ENCODE peak calls at places on chromosomes 7 and 10, in eight cellular contexts. W, G, L, B, C, I, P and T are unnamed samples.

GRCh38 chr10:88243847-88244730 is 339.0 kb downstream of the RNLS start:
- DNase-seq in W (peak; percentile 72), G (peak; percentile 89), L (peak; percentile 51), B (no peak), C (peak; percentile 43), I (peak; percentile 34), P (peak; percentile 81), T (no peak)

GRCh38 chr7:155198901-155199845 is 98.5 kb upstream of the INSIG1 start:
- DNase-seq in W (no peak), G (peak; percentile 19), L (no peak), B (peak; percentile 50), C (peak; percentile 38), I (no peak), P (peak; percentile 81), T (no peak)

GRCh38 chr10:129494740-129495139 is 27.7 kb downstream of the MGMT start:
- DNase-seq in W (no peak), G (no peak), L (no peak), B (no peak), C (no peak), I (no peak), P (no peak), T (peak; percentile 9)

GRCh38 chr7:158740013-158740656 is 35.5 kb upstream of the NCAPG2 start:
- DNase-seq in W (no peak), G (peak; percentile 96), L (no peak), B (no peak), C (peak; percentile 96), I (peak; percentile 81), P (peak; percentile 94), T (peak; percentile 27)

GRCh38 chr10:122468923-122469781 is 7.8 kb downstream of the HTRA1 start:
- DNase-seq in W (peak; percentile 74), G (peak; percentile 97), L (no peak), B (peak; percentile 89), C (peak; percentile 90), I (no peak), P (peak; percentile 89), T (peak; percentile 67)

GRCh38 chr10:88565072-88565471 is 18.0 kb downstream of the RNLS start:
- DNase-seq in W (no peak), G (peak; percentile 69), L (peak; percentile 32), B (peak; percentile 15), C (peak; percentile 56), I (no peak), P (no peak), T (peak; percentile 19)

GRCh38 chr10:130748409-130749057 is 563.0 kb downstream of the TCERG1L start:
- DNase-seq in W (peak; percentile 38), G (no peak), L (peak; percentile 16), B (no peak), C (no peak), I (no peak), P (no peak), T (no peak)

GRCh38 chr10:8498290-8498689 is 443.8 kb downstream of the GATA3 start:
- DNase-seq in W (no peak), G (no peak), L (no peak), B (no peak), C (no peak), I (no peak), P (no peak), T (no peak)

GRCh38 chr7:155232911-155233702 is 64.6 kb upstream of the INSIG1 start:
- DNase-seq in W (no peak), G (peak; percentile 78), L (no peak), B (no peak), C (peak; percentile 61), I (no peak), P (no peak), T (peak; percentile 35)

GRCh38 chr10:11895598-11895997 is 72.4 kb downstream of the PROSER2 start:
- DNase-seq in W (no peak), G (no peak), L (no peak), B (no peak), C (no peak), I (no peak), P (no peak), T (no peak)

GRCh38 chr10:122571892-122572291 is 11.3 kb downstream of the DMBT1 start:
- DNase-seq in W (no peak), G (no peak), L (no peak), B (no peak), C (no peak), I (no peak), P (no peak), T (no peak)

GRCh38 chr7:20140278-20141058 is 76.7 kb downstream of the MACC1 start:
- DNase-seq in W (no peak), G (no peak), L (no peak), B (no peak), C (no peak), I (no peak), P (peak; percentile 16), T (no peak)

GRCh38 chr7:30142710-30143109 is 7.9 kb downstream of the MTURN start:
- DNase-seq in W (peak; percentile 83), G (peak; percentile 43), L (no peak), B (no peak), C (peak; percentile 56), I (peak; percentile 84), P (peak; percentile 74), T (no peak)

GRCh38 chr7:74575083-74575803 is 82.3 kb upstream of the GTF2I start:
- DNase-seq in W (no peak), G (no peak), L (no peak), B (peak; percentile 83), C (peak; percentile 78), I (peak; percentile 82), P (peak; percentile 75), T (no peak)

GRCh38 chr10:25651534-25651933 is 282.5 kb upstream of the MYO3A start:
- DNase-seq in W (no peak), G (no peak), L (no peak), B (no peak), C (no peak), I (no peak), P (no peak), T (no peak)

GRCh38 chr10:59283456-59284082 is 78.8 kb downstream of the FAM13C start:
- DNase-seq in W (no peak), G (peak; percentile 49), L (peak; percentile 40), B (no peak), C (no peak), I (no peak), P (peak; percentile 57), T (no peak)

GRCh38 chr10:119538632-119539358 is 3.7 kb downstream of the RGS10 start:
- DNase-seq in W (no peak), G (no peak), L (no peak), B (no peak), C (no peak), I (no peak), P (no peak), T (no peak)

GRCh38 chr10:52334595-52334994 is 20.5 kb downstream of the DKK1 start:
- DNase-seq in W (no peak), G (no peak), L (no peak), B (peak; percentile 14), C (peak; percentile 52), I (no peak), P (peak; percentile 52), T (no peak)

DNA sequence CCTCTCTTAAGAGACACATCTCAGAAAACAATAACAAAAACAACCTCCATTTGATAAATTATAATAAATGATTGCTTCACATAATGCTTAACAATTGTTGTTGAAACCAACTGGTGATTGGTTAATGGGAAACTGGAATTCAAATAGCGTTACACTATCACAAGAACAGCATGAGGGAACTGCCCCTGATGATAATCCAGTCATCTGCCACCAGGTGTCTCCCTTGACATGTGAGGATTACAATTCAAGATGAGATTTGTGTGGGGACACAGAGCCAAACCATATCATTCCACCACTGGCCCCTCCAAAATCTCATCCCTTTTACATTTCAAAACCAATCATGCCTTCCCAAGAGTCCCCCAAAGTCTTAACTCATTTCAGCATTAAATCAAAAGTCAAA is 375.9 kb downstream of the BMPER start:
- DNase-seq in W (no peak), G (no peak), L (no peak), B (no peak), C (no peak), I (no peak), P (no peak), T (no peak)
- TF ChIP-seq CTCF in W (no peak), G (no peak), L (no peak), B (no peak), C (peak; percentile 22), I (peak; percentile 50), P (no peak), T (peak; percentile 6)

GRCh38 chr7:41207141-41207540 is 495.7 kb downstream of the INHBA start:
- DNase-seq in W (no peak), G (no peak), L (no peak), B (no peak), C (no peak), I (no peak), P (no peak), T (no peak)
- H3K4me3 ChIP-seq in W (no peak overlapping the region), G (no peak overlapping the region), L (no peak overlapping the region), B (no peak overlapping the region), C (no peak overlapping the region), I (no peak overlapping the region), P (no peak overlapping the region), T (no peak overlapping the region)

GRCh38 chr7:15005672-15006071 is 103.1 kb upstream of the DGKB start:
- DNase-seq in W (no peak), G (no peak), L (no peak), B (no peak), C (no peak), I (no peak), P (no peak), T (no peak)

GRCh38 chr7:15012135-15012534 is 109.6 kb upstream of the DGKB start:
- DNase-seq in W (no peak), G (no peak), L (no peak), B (no peak), C (no peak), I (no peak), P (no peak), T (no peak)

GRCh38 chr7:15011289-15011688 is 108.7 kb upstream of the DGKB start:
- DNase-seq in W (no peak), G (no peak), L (no peak), B (no peak), C (no peak), I (no peak), P (no peak), T (no peak)

GRCh38 chr7:15007507-15007906 is 105.0 kb upstream of the DGKB start:
- DNase-seq in W (no peak), G (peak; percentile 11), L (peak; percentile 5), B (no peak), C (no peak), I (no peak), P (no peak), T (peak; percentile 12)
- TF ChIP-seq CTCF in W (no peak), G (no peak), L (peak; percentile 47), B (peak; percentile 16), C (peak; percentile 41), I (no peak), P (peak; percentile 9), T (peak; percentile 55)

GRCh38 chr10:80185522-80186299 is 19.6 kb downstream of the ANXA11 start:
- DNase-seq in W (no peak), G (no peak), L (no peak), B (no peak), C (no peak), I (no peak), P (no peak), T (no peak)

GRCh38 chr10:80184291-80184690 is 21.0 kb downstream of the ANXA11 start:
- DNase-seq in W (no peak), G (no peak), L (no peak), B (no peak), C (no peak), I (no peak), P (no peak), T (no peak)

GRCh38 chr10:80187060-80187459 is 18.3 kb downstream of the ANXA11 start:
- DNase-seq in W (no peak), G (no peak), L (no peak), B (no peak), C (no peak), I (no peak), P (no peak), T (no peak)

GRCh38 chr10:80187465-80188409 is 17.6 kb downstream of the ANXA11 start:
- DNase-seq in W (no peak), G (no peak), L (no peak), B (no peak), C (no peak), I (no peak), P (no peak), T (no peak)

GRCh38 chr10:80186364-80187012 is 18.8 kb downstream of the ANXA11 start:
- DNase-seq in W (peak; percentile 53), G (no peak), L (no peak), B (no peak), C (no peak), I (no peak), P (no peak), T (no peak)
- H3K4me3 ChIP-seq in W (no peak overlapping the region), G (no peak overlapping the region), L (no peak overlapping the region), B (no peak overlapping the region), C (no peak overlapping the region), I (no peak overlapping the region), P (no peak overlapping the region), T (no peak overlapping the region)